ENCODE peak calls at places on chromosome 5, in six cellular contexts. E is dorsolateral prefrontal cortex, K is GM20000, H is WERI-Rb-1, I is GM10248, Z is thoracic aorta. W is an unnamed sample.

GRCh38 chr5:43773032-43773830 is 170.3 kb downstream of the NNT start:
- DNase-seq in E (no peak), K (no peak), H (no peak), I (no peak), Z (no peak), W (no peak)

GRCh38 chr5:140785905-140786686 is at the start of gene PCDHA1:
- DNase-seq in E (no peak), K (no peak), H (no peak), I (no peak), Z (no peak), W (no peak)

GRCh38 chr5:73135429-73136276 is 15.3 kb downstream of the TMEM171 start:
- DNase-seq in E (no peak), K (no peak), H (peak), I (no peak), Z (no peak), W (no peak)

GRCh38 chr5:98827161-98827560 is 53.7 kb downstream of the RGMB start:
- DNase-seq in E (no peak), K (no peak), H (no peak), I (no peak), Z (no peak), W (no peak)

GRCh38 chr5:62938927-62939326 is 360.3 kb downstream of the LRRC70 start:
- DNase-seq in E (no peak), K (no peak), H (no peak), I (no peak), Z (no peak), W (no peak)

GRCh38 chr5:55620781-55621180 is 86.0 kb upstream of the PLPP1 start:
- DNase-seq in E (no peak), K (no peak), H (no peak), I (no peak), Z (no peak), W (no peak)

GRCh38 chr5:147448766-147449165 is 61.1 kb downstream of the DPYSL3 start:
- DNase-seq in E (no peak), K (no peak), H (no peak), I (no peak), Z (no peak), W (no peak)

GRCh38 chr5:128271859-128272446 is 188.4 kb downstream of the SLC12A2 start:
- DNase-seq in E (no peak), K (no peak), H (no peak), I (no peak), Z (no peak), W (no peak)

GRCh38 chr5:10489810-10490426 is 48.2 kb downstream of the ROPN1L start:
- DNase-seq in E (no peak), K (peak), H (no peak), I (peak), Z (no peak), W (no peak)

GRCh38 chr5:154221371-154221896 is 30.9 kb downstream of the GALNT10 start:
- DNase-seq in E (no peak), K (no peak), H (no peak), I (no peak), Z (no peak), W (no peak)

GRCh38 chr5:131792900-131793299 is 3.9 kb downstream of the FNIP1 start:
- DNase-seq in E (no peak), K (no peak), H (no peak), I (no peak), Z (no peak), W (no peak)

GRCh38 chr5:154479160-154479943 is 1.3 kb upstream of the HAND1 start:
- DNase-seq in E (no peak), K (peak), H (no peak), I (no peak), Z (no peak), W (no peak)

DNA sequence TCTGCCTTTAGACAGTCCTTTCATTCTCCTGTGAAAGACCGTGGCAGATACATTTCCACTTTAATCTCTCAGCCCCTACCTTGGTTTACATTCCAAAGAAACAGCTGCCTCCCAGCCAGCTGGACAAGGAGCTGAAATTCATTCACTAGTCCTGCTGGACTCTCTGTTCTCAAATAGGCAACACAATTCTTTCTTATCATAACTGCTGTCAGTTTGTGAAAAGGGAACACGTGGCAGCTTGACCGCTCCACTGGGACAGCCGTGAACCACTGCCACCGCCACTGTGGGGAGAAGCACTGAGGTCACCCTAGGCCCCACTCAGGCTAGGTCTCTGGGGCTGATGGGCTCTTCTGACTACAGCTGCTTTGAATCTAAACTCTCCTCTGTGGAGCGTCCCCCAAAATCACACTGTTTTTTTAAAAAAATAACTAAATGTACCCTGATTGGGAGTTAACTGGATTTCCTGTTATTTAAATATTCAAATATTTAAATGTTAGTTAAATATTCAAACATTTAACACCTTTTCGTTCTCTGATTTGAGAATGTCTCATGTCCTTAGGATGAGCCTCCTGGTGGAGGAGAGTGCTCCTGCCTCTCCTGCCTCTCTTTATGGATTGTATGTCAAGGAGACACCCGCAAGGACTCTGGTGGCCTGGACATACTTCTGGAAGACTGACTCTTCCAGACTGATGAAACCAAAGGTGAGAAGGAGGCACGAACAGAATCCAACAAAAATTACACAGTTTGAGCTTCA is 120.1 kb downstream of the BOD1 start:
- DNase-seq in E (no peak), K (no peak), H (no peak), I (no peak), Z (no peak), W (no peak)
- TF ChIP-seq CTCF in E (no peak), K (no peak), H (no peak), I (no peak), Z (no peak), W (no peak)

GRCh38 chr5:42634575-42634974 is 122.0 kb upstream of the CCDC152 start:
- DNase-seq in E (no peak), K (no peak), H (no peak), I (no peak), Z (no peak), W (no peak)

GRCh38 chr5:42636946-42637345 is 119.7 kb upstream of the CCDC152 start:
- DNase-seq in E (no peak), K (no peak), H (no peak), I (no peak), Z (no peak), W (no peak)

GRCh38 chr5:42638972-42639371 is 117.6 kb upstream of the CCDC152 start:
- DNase-seq in E (no peak), K (no peak), H (no peak), I (no peak), Z (no peak), W (no peak)

GRCh38 chr5:42632501-42632900 is 124.1 kb upstream of the CCDC152 start:
- DNase-seq in E (no peak), K (no peak), H (no peak), I (peak), Z (no peak), W (no peak)

DNA sequence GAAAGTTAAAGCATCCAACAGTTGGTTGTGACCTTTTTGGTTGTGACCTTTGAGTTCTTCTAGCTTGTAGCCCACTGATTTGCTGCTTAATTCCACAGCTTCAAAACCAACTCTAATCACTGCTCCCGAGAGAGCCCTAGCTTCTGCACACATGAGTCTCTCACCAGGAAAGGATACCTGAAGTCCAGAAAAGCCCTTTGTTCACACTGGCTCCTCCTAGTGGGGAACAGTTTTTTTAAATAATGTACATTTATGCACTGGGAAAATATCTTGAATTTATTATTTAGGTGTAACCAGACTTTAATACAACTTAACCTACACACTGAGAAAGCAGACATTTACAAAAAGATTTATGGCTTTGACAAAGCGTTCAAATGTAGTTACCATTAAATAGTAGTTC is 120.2 kb upstream of the CCDC152 start:
- DNase-seq in E (no peak), K (no peak), H (no peak), I (no peak), Z (no peak), W (no peak)
- TF ChIP-seq CTCF in E (no peak), K (no peak), H (no peak), I (peak), Z (no peak), W (no peak)

GRCh38 chr5:177553671-177554429 is 513 bp downstream of the FAM193B start:
- DNase-seq in E (no peak), K (peak), H (peak), I (peak), Z (no peak), W (no peak)

GRCh38 chr5:177552839-177553455 is 1.4 kb downstream of the FAM193B start:
- DNase-seq in E (peak), K (no peak), H (no peak), I (no peak), Z (no peak), W (no peak)

GRCh38 chr5:177555228-177555627 is 865 bp upstream of the FAM193B start:
- DNase-seq in E (no peak), K (no peak), H (no peak), I (no peak), Z (no peak), W (no peak)

GRCh38 chr5:177555665-177556064 is 1.3 kb upstream of the FAM193B start:
- DNase-seq in E (no peak), K (no peak), H (no peak), I (no peak), Z (no peak), W (no peak)

GRCh38 chr5:177554474-177555111 is at the start of gene FAM193B:
- DNase-seq in E (peak), K (peak), H (peak), I (peak), Z (peak), W (peak)
- TF ChIP-seq CTCF in E (peak), K (no peak), H (no peak), I (no peak), Z (peak), W (no peak)

GRCh38 chr5:109917154-109917546 is 227.4 kb downstream of the MAN2A1 start:
- DNase-seq in E (no peak), K (no peak), H (peak), I (no peak), Z (no peak), W (no peak)
- TF ChIP-seq CTCF in E (no peak), K (no peak), H (no peak), I (no peak), Z (no peak), W (no peak)

GRCh38 chr5:17891881-17892280 is 257.6 kb downstream of the TAF11L14 start:
- DNase-seq in E (no peak), K (no peak), H (no peak), I (no peak), Z (no peak), W (no peak)

GRCh38 chr5:17888155-17888554 is 253.9 kb downstream of the TAF11L14 start:
- DNase-seq in E (no peak), K (no peak), H (no peak), I (no peak), Z (no peak), W (no peak)

GRCh38 chr5:17895296-17896058 is 261.2 kb downstream of the TAF11L14 start:
- DNase-seq in E (no peak), K (no peak), H (no peak), I (no peak), Z (no peak), W (no peak)

DNA sequence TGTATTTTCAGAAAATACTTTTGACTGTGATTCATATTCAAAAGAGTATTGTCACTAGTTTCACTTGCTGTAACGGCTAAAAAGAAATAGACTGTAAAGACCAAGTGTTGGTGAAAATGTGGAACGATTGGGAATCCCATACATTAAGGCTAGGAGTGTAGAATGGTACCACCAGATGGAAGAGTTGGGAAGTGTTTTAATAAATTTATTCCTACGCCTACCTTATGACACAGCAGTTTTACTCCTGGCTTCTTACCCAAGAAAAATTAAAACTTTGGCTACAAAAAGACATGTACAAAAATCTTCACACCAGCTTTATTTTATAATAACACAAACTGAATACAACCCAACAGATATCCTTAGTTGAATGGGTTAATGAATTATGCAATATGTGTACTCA is 256.2 kb downstream of the TAF11L14 start:
- DNase-seq in E (no peak), K (no peak), H (no peak), I (no peak), Z (no peak), W (no peak)
- TF ChIP-seq CTCF in E (no peak), K (no peak), H (no peak), I (no peak), Z (no peak), W (no peak)